ENCODE peak calls at places on chromosomes 2 and 18, in seven cellular contexts. L is T-helper 2 cell, X is cerebellum, U is ureter, D is D341Med, I is T-cell, K is ELR. N is an unnamed sample.

GRCh38 chr18:77478619-77479018 is 229.0 kb downstream of the GALR1 start:
- DNase-seq in L (no peak), X (no peak), U (peak), D (no peak), I (no peak), K (no peak), N (no peak)

GRCh38 chr2:168015274-168015953 is 232.0 kb downstream of the STK39 start:
- DNase-seq in L (no peak), X (peak), U (no peak), D (no peak), I (no peak), K (no peak), N (no peak)

GRCh38 chr18:51135795-51136194 is 61.7 kb downstream of the MEX3C start:
- DNase-seq in L (no peak), X (no peak), U (no peak), D (no peak), I (no peak), K (no peak), N (no peak)

GRCh38 chr18:44423826-44424225 is 256.9 kb upstream of the SETBP1 start:
- DNase-seq in L (no peak), X (no peak), U (no peak), D (no peak), I (no peak), K (no peak), N (no peak)

GRCh38 chr2:173354601-173355131 is at the start of gene CDCA7:
- DNase-seq in L (peak), X (peak), U (peak), D (peak), I (peak), K (peak), N (peak)

GRCh38 chr2:88254437-88255081 is 84.4 kb downstream of the THNSL2 start:
- DNase-seq in L (no peak), X (no peak), U (no peak), D (no peak), I (no peak), K (peak), N (no peak)

GRCh38 chr2:231335591-231335990 is 59.9 kb upstream of the B3GNT7 start:
- DNase-seq in L (no peak), X (no peak), U (peak), D (no peak), I (no peak), K (no peak), N (no peak)

GRCh38 chr2:102915128-102915527 is 153.3 kb downstream of the TMEM182 start:
- DNase-seq in L (no peak), X (no peak), U (no peak), D (no peak), I (no peak), K (peak), N (no peak)

GRCh38 chr2:1864981-1865421 is 120.7 kb upstream of the PXDN start:
- DNase-seq in L (no peak), X (no peak), U (no peak), D (no peak), I (no peak), K (no peak), N (no peak)

GRCh38 chr18:59994357-59994756 is 94.6 kb downstream of the PMAIP1 start:
- DNase-seq in L (no peak), X (no peak), U (no peak), D (no peak), I (no peak), K (peak), N (no peak)

GRCh38 chr2:50953021-50953420 is 78.9 kb downstream of the NRXN1 start:
- DNase-seq in L (no peak), X (no peak), U (no peak), D (no peak), I (no peak), K (no peak), N (no peak)

GRCh38 chr2:47323009-47323821 is 79.7 kb upstream of the MSH2 start:
- DNase-seq in L (peak), X (peak), U (peak), D (peak), I (peak), K (peak), N (peak)

GRCh38 chr2:200296118-200296517 is 10.4 kb upstream of the SPATS2L start:
- DNase-seq in L (no peak), X (no peak), U (no peak), D (no peak), I (no peak), K (no peak), N (no peak)

GRCh38 chr2:219042750-219043149 is 1.4 kb upstream of the CFAP65 start:
- DNase-seq in L (no peak), X (no peak), U (no peak), D (no peak), I (no peak), K (no peak), N (no peak)

GRCh38 chr2:74876081-74876886 is 42.4 kb downstream of the HK2 start:
- DNase-seq in L (no peak), X (peak), U (no peak), D (peak), I (peak), K (peak), N (no peak)

GRCh38 chr2:44582363-44583008 is 220.7 kb downstream of the CAMKMT start:
- DNase-seq in L (no peak), X (no peak), U (no peak), D (no peak), I (no peak), K (peak), N (no peak)

GRCh38 chr18:57581301-57581934 is 5.1 kb downstream of the FECH start:
- DNase-seq in L (no peak), X (no peak), U (no peak), D (no peak), I (no peak), K (no peak), N (no peak)

GRCh38 chr2:36478332-36478738 is 119.6 kb downstream of the FEZ2 start:
- DNase-seq in L (no peak), X (no peak), U (no peak), D (no peak), I (no peak), K (peak), N (no peak)

GRCh38 chr2:181123798-181124217 is 143.4 kb downstream of the UBE2E3 start:
- DNase-seq in L (peak), X (no peak), U (no peak), D (no peak), I (peak), K (peak), N (no peak)

GRCh38 chr2:72919414-72920316 is 2.3 kb downstream of the EMX1 start:
- DNase-seq in L (no peak), X (no peak), U (peak), D (peak), I (no peak), K (no peak), N (peak)

GRCh38 chr2:147939313-147939712 is 81.2 kb downstream of the ORC4 start:
- DNase-seq in L (no peak), X (no peak), U (no peak), D (no peak), I (no peak), K (no peak), N (no peak)

GRCh38 chr2:128306081-128306930 is 12.4 kb downstream of the HS6ST1 start:
- DNase-seq in L (no peak), X (no peak), U (peak), D (peak), I (no peak), K (peak), N (peak)

GRCh38 chr18:38951633-38952032 is 1386.0 kb upstream of the CELF4 start:
- DNase-seq in L (no peak), X (no peak), U (no peak), D (no peak), I (no peak), K (no peak), N (no peak)

GRCh38 chr2:192773044-192773443 is 578.3 kb upstream of the TMEFF2 start:
- DNase-seq in L (no peak), X (no peak), U (no peak), D (no peak), I (no peak), K (no peak), N (no peak)

GRCh38 chr2:133456971-133457370 is 111.3 kb downstream of the NCKAP5 start:
- DNase-seq in L (no peak), X (no peak), U (no peak), D (no peak), I (no peak), K (no peak), N (no peak)

GRCh38 chr18:9707381-9708056 is 582 bp upstream of the RAB31 start:
- DNase-seq in L (no peak), X (no peak), U (no peak), D (peak), I (no peak), K (peak), N (no peak)

GRCh38 chr2:14634223-14634884 is 1.8 kb downstream of the LRATD1 start:
- DNase-seq in L (no peak), X (peak), U (peak), D (peak), I (no peak), K (peak), N (peak)

GRCh38 chr18:60936101-60936500 is 397.1 kb upstream of the CDH20 start:
- DNase-seq in L (no peak), X (no peak), U (no peak), D (no peak), I (no peak), K (no peak), N (no peak)

GRCh38 chr2:226208726-226209125 is 590.9 kb downstream of the IRS1 start:
- DNase-seq in L (no peak), X (no peak), U (no peak), D (no peak), I (no peak), K (peak), N (no peak)

GRCh38 chr2:58893645-58894336 is 652.7 kb upstream of the FANCL start:
- DNase-seq in L (no peak), X (no peak), U (no peak), D (no peak), I (no peak), K (no peak), N (no peak)

GRCh38 chr2:239696559-239697207 is 295.9 kb upstream of the HDAC4 start:
- DNase-seq in L (no peak), X (no peak), U (no peak), D (no peak), I (no peak), K (no peak), N (no peak)

GRCh38 chr2:119126650-119127049 is 31.9 kb downstream of the C1QL2 start:
- DNase-seq in L (no peak), X (no peak), U (no peak), D (peak), I (peak), K (peak), N (no peak)

GRCh38 chr2:104784264-104784663 is 69.7 kb upstream of the POU3F3 start:
- DNase-seq in L (no peak), X (no peak), U (no peak), D (no peak), I (no peak), K (no peak), N (no peak)

GRCh38 chr18:41621177-41621576 is 333.9 kb upstream of the PIK3C3 start:
- DNase-seq in L (no peak), X (no peak), U (no peak), D (no peak), I (no peak), K (no peak), N (no peak)

GRCh38 chr2:232214053-232214452 is 164.5 kb upstream of the ALPP start:
- DNase-seq in L (no peak), X (no peak), U (no peak), D (no peak), I (no peak), K (no peak), N (no peak)

GRCh38 chr2:100018794-100019193 is 123.6 kb downstream of the AFF3 start:
- DNase-seq in L (no peak), X (no peak), U (no peak), D (no peak), I (no peak), K (peak), N (no peak)

N was measured in stomach.